ENCODE peak calls at places on chromosomes 12 and 14, in seven cellular contexts. One of them, this sample, is unnamed.

GRCh38 chr12:116278667-116279066 is 1.2 kb upstream of the MED13L start:
- DNase-seq in fibroblast of pulmonary artery: no peak
- DNase-seq in cardiac fibroblast: no peak
- DNase-seq in GM12865: no peak
- DNase-seq in AG04450: no peak
- DNase-seq in stomach: no peak
- DNase-seq in mammary epithelial cell: no peak
- DNase-seq in this sample: no peak

GRCh38 chr12:86772688-86773087 is 516.5 kb upstream of the MGAT4C start:
- DNase-seq in fibroblast of pulmonary artery: no peak
- DNase-seq in cardiac fibroblast: no peak
- DNase-seq in GM12865: no peak
- DNase-seq in AG04450: no peak
- DNase-seq in stomach: no peak
- DNase-seq in mammary epithelial cell: peak
- DNase-seq in this sample: no peak

GRCh38 chr14:32449640-32450039 is 120.5 kb downstream of the AKAP6 start:
- DNase-seq in fibroblast of pulmonary artery: no peak
- DNase-seq in cardiac fibroblast: no peak
- DNase-seq in GM12865: no peak
- DNase-seq in AG04450: no peak
- DNase-seq in stomach: no peak
- DNase-seq in mammary epithelial cell: no peak
- DNase-seq in this sample: no peak

GRCh38 chr12:103778781-103779180 is 62.3 kb downstream of the NT5DC3 start:
- DNase-seq in fibroblast of pulmonary artery: no peak
- DNase-seq in cardiac fibroblast: no peak
- DNase-seq in GM12865: no peak
- DNase-seq in AG04450: no peak
- DNase-seq in stomach: no peak
- DNase-seq in mammary epithelial cell: no peak
- DNase-seq in this sample: no peak

GRCh38 chr12:102542816-102543448 is 62.6 kb upstream of the IGF1 start:
- DNase-seq in fibroblast of pulmonary artery: no peak
- DNase-seq in cardiac fibroblast: no peak
- DNase-seq in GM12865: no peak
- DNase-seq in AG04450: no peak
- DNase-seq in stomach: no peak
- DNase-seq in mammary epithelial cell: no peak
- DNase-seq in this sample: no peak

GRCh38 chr14:74368026-74368425 is 19.8 kb downstream of the VRTN start:
- DNase-seq in fibroblast of pulmonary artery: no peak
- DNase-seq in cardiac fibroblast: no peak
- DNase-seq in GM12865: no peak
- DNase-seq in AG04450: no peak
- DNase-seq in stomach: no peak
- DNase-seq in mammary epithelial cell: no peak
- DNase-seq in this sample: no peak

GRCh38 chr12:94725375-94726168 is 75.2 kb upstream of the TMCC3 start:
- DNase-seq in fibroblast of pulmonary artery: peak
- DNase-seq in cardiac fibroblast: peak
- DNase-seq in GM12865: peak
- DNase-seq in AG04450: no peak
- DNase-seq in stomach: peak
- DNase-seq in mammary epithelial cell: peak
- DNase-seq in this sample: peak

GRCh38 chr12:29088611-29089219 is 60.4 kb upstream of the FAR2 start:
- DNase-seq in fibroblast of pulmonary artery: peak
- DNase-seq in cardiac fibroblast: peak
- DNase-seq in GM12865: no peak
- DNase-seq in AG04450: no peak
- DNase-seq in stomach: no peak
- DNase-seq in mammary epithelial cell: peak
- DNase-seq in this sample: peak

GRCh38 chr12:1933342-1933992 is 15.0 kb upstream of the CACNA2D4 start:
- DNase-seq in fibroblast of pulmonary artery: no peak
- DNase-seq in cardiac fibroblast: no peak
- DNase-seq in GM12865: peak
- DNase-seq in AG04450: peak
- DNase-seq in stomach: peak
- DNase-seq in mammary epithelial cell: no peak
- DNase-seq in this sample: peak

GRCh38 chr14:92692822-92693226 is 55.6 kb downstream of the LGMN start:
- DNase-seq in fibroblast of pulmonary artery: peak
- DNase-seq in cardiac fibroblast: peak
- DNase-seq in GM12865: no peak
- DNase-seq in AG04450: no peak
- DNase-seq in stomach: peak
- DNase-seq in mammary epithelial cell: peak
- DNase-seq in this sample: peak

GRCh38 chr12:98475565-98475908 is 39.9 kb upstream of the TMPO start:
- DNase-seq in fibroblast of pulmonary artery: no peak
- DNase-seq in cardiac fibroblast: no peak
- DNase-seq in GM12865: no peak
- DNase-seq in AG04450: no peak
- DNase-seq in stomach: no peak
- DNase-seq in mammary epithelial cell: no peak
- DNase-seq in this sample: no peak

GRCh38 chr12:53585726-53586125 is 40.5 kb downstream of the ATF7 start:
- DNase-seq in fibroblast of pulmonary artery: no peak
- DNase-seq in cardiac fibroblast: no peak
- DNase-seq in GM12865: peak
- DNase-seq in AG04450: no peak
- DNase-seq in stomach: no peak
- DNase-seq in mammary epithelial cell: no peak
- DNase-seq in this sample: no peak
- H3K4me3 ChIP-seq in fibroblast of pulmonary artery: no peak
- H3K4me3 ChIP-seq in cardiac fibroblast: no peak
- H3K4me3 ChIP-seq in GM12865: no peak
- H3K4me3 ChIP-seq in AG04450: no peak
- H3K4me3 ChIP-seq in stomach: no peak
- H3K4me3 ChIP-seq in mammary epithelial cell: no peak
- H3K4me3 ChIP-seq in this sample: no peak

DNA sequence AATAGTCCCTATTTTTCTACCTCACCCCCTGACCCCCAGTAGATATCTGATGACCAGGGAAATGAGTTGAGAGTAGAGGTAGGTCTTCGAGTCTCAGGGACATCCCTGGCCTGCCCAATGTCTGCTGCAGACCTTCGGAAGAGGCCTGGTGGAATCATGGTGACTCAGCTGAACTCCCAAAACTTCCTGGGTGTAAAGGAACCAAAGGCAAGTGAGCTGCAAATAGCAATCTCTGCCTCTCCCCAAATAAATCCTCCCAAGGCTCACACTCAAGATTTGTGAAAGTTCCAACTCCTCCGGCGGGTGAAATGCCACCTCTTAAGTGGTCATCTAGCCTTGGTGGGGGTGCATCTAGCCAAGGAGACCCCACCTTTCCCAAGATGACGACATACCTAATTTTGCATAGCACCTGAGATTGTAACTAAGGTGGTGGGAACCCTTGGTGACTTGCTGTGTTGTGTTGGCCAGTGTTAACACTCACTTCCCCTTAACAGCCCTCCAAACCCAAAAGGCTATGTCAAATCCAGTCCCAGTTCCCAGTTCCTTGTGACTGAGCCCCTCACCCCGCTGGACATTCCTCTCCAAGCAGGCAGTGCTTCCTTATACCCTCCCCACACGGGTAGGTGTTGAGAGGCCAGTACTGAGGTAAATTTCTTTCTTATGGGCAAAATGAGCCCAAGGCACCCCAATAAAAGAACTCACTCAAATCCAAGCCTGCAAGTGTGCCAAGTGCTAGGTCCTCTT is 6.2 kb downstream of the ZFP36L1 start:
- DNase-seq in fibroblast of pulmonary artery: peak
- DNase-seq in cardiac fibroblast: peak
- DNase-seq in GM12865: peak
- DNase-seq in AG04450: no peak
- DNase-seq in stomach: peak
- DNase-seq in mammary epithelial cell: peak
- DNase-seq in this sample: peak
- H3K4me3 ChIP-seq in fibroblast of pulmonary artery: peak
- H3K4me3 ChIP-seq in cardiac fibroblast: no peak
- H3K4me3 ChIP-seq in GM12865: no peak
- H3K4me3 ChIP-seq in AG04450: no peak
- H3K4me3 ChIP-seq in stomach: no peak
- H3K4me3 ChIP-seq in mammary epithelial cell: no peak
- H3K4me3 ChIP-seq in this sample: peak

GRCh38 chr14:89701079-89702043 is 253.2 kb downstream of the EFCAB11 start:
- DNase-seq in fibroblast of pulmonary artery: peak
- DNase-seq in cardiac fibroblast: peak
- DNase-seq in GM12865: peak
- DNase-seq in AG04450: peak
- DNase-seq in stomach: peak
- DNase-seq in mammary epithelial cell: peak
- DNase-seq in this sample: peak

GRCh38 chr14:89707086-89707485 is 247.4 kb downstream of the EFCAB11 start:
- DNase-seq in fibroblast of pulmonary artery: no peak
- DNase-seq in cardiac fibroblast: no peak
- DNase-seq in GM12865: no peak
- DNase-seq in AG04450: no peak
- DNase-seq in stomach: no peak
- DNase-seq in mammary epithelial cell: no peak
- DNase-seq in this sample: no peak

GRCh38 chr14:89699076-89699475 is 255.5 kb downstream of the EFCAB11 start:
- DNase-seq in fibroblast of pulmonary artery: no peak
- DNase-seq in cardiac fibroblast: no peak
- DNase-seq in GM12865: no peak
- DNase-seq in AG04450: no peak
- DNase-seq in stomach: no peak
- DNase-seq in mammary epithelial cell: no peak
- DNase-seq in this sample: no peak

GRCh38 chr14:89697281-89698060 is 257.1 kb downstream of the EFCAB11 start:
- DNase-seq in fibroblast of pulmonary artery: no peak
- DNase-seq in cardiac fibroblast: no peak
- DNase-seq in GM12865: no peak
- DNase-seq in AG04450: no peak
- DNase-seq in stomach: no peak
- DNase-seq in mammary epithelial cell: no peak
- DNase-seq in this sample: no peak

DNA sequence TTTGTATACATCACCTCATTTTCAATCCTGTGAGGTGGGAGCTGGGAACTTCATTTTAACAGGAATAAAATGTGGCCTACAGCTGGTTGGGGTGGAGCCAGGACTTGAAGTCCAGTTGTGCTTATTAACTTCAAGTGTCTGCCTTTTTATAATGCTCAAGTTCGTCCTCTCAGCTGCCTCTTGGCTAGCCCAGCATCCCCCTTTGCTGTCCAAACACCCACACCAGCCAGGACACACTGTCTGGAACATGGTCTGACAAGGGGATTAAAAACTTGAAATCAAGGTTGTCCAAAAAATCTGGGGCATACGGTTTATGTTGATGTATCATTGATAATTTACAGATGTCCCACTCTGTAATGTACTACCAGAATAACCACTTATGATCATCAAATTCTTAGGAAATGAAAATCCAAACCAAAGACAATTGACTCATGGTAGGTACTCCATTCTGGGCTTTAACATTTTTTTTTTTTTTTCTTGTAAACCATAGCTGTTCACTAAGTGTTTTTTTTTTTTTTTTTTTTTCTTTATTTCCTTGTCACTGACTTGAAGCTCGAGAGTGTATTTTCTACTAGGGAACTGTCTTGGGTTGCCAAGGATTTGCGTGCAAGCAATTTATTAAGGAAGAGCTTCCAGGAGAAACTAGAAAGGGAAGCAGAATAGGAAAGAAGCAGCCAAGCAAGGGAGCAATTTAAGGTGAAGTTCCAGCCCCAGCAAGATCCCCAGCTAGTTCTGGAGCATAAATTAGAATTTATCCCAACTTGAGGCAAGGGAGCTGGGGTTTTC is 252.2 kb downstream of the EFCAB11 start:
- DNase-seq in fibroblast of pulmonary artery: peak
- DNase-seq in cardiac fibroblast: peak
- DNase-seq in GM12865: peak
- DNase-seq in AG04450: peak
- DNase-seq in stomach: no peak
- DNase-seq in mammary epithelial cell: no peak
- DNase-seq in this sample: peak
- H3K4me3 ChIP-seq in fibroblast of pulmonary artery: peak
- H3K4me3 ChIP-seq in cardiac fibroblast: peak
- H3K4me3 ChIP-seq in GM12865: peak
- H3K4me3 ChIP-seq in AG04450: peak
- H3K4me3 ChIP-seq in stomach: peak
- H3K4me3 ChIP-seq in mammary epithelial cell: no peak
- H3K4me3 ChIP-seq in this sample: peak

GRCh38 chr12:15688202-15688736 is 100.9 kb downstream of the EPS8 start:
- DNase-seq in fibroblast of pulmonary artery: peak
- DNase-seq in cardiac fibroblast: peak
- DNase-seq in GM12865: peak
- DNase-seq in AG04450: no peak
- DNase-seq in stomach: peak
- DNase-seq in mammary epithelial cell: no peak
- DNase-seq in this sample: no peak
- H3K4me3 ChIP-seq in fibroblast of pulmonary artery: no peak
- H3K4me3 ChIP-seq in cardiac fibroblast: no peak
- H3K4me3 ChIP-seq in GM12865: no peak
- H3K4me3 ChIP-seq in AG04450: no peak
- H3K4me3 ChIP-seq in stomach: no peak
- H3K4me3 ChIP-seq in mammary epithelial cell: no peak
- H3K4me3 ChIP-seq in this sample: no peak

DNA sequence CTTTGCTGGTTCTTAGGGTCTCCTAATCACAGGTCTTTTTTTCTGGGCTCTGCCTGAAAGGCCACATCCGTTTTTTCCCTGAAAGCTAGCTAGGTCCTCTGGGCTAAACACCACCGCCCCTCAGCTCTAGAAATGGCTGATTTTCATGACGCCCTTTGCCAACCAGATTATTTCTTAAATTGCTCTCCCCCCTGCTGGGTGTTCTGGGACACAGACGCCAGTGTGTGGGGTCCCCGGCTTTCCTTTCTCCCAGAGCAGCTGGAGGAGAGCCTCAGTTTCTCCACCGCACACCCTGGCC is 45.3 kb upstream of the ATP23 start:
- DNase-seq in fibroblast of pulmonary artery: peak
- DNase-seq in cardiac fibroblast: peak
- DNase-seq in GM12865: no peak
- DNase-seq in AG04450: no peak
- DNase-seq in stomach: no peak
- DNase-seq in mammary epithelial cell: no peak
- DNase-seq in this sample: peak
- H3K4me3 ChIP-seq in fibroblast of pulmonary artery: peak
- H3K4me3 ChIP-seq in cardiac fibroblast: peak
- H3K4me3 ChIP-seq in GM12865: peak
- H3K4me3 ChIP-seq in AG04450: peak
- H3K4me3 ChIP-seq in stomach: peak
- H3K4me3 ChIP-seq in mammary epithelial cell: peak
- H3K4me3 ChIP-seq in this sample: peak

DNA sequence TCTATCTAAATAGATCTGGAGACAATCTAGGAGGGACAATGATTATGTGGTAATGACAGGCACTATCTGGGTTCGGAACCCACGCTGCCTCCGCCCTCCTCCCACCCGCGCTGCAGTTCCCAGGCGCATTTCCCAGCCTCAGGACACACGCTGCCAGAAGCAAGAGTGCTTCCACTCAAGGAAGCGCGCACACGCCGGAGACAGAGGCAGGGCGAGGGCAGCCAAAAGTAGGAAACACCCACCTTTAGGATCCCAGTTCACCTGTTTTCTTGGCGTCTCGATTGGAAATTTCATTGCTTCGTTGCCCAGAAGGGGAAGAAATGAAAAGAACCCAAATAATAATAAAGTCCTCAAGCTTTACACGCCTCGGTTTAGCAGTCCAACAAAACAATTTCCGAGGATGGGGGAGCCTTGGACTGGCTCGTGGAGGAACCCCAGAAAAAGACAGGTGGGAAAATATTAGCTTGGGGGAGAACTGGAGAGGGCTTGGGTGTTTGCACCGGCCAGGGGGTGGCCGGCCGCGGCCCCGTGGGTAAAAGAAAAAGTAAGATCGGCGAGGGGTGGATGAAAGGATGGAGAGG is 474 bp downstream of the KCNK10 start:
- DNase-seq in fibroblast of pulmonary artery: no peak
- DNase-seq in cardiac fibroblast: no peak
- DNase-seq in GM12865: no peak
- DNase-seq in AG04450: no peak
- DNase-seq in stomach: no peak
- DNase-seq in mammary epithelial cell: no peak
- DNase-seq in this sample: peak
- H3K4me3 ChIP-seq in fibroblast of pulmonary artery: no peak
- H3K4me3 ChIP-seq in cardiac fibroblast: peak
- H3K4me3 ChIP-seq in GM12865: peak
- H3K4me3 ChIP-seq in AG04450: peak
- H3K4me3 ChIP-seq in stomach: peak
- H3K4me3 ChIP-seq in mammary epithelial cell: no peak
- H3K4me3 ChIP-seq in this sample: no peak

This sample was measured in fibroblast of the aortic adventitia.